ENCODE peak calls at places on chromosomes 12 and 14, in four cellular contexts. Y, M, K and G are unnamed samples.

GRCh38 chr12:109462868-109463692 is 14.0 kb downstream of the KCTD10 start:
- DNase-seq in K (peak; percentile 21), Y (peak; percentile 91), M (no peak), G (no peak)

GRCh38 chr12:92719674-92720073 is 16.9 kb downstream of the PLEKHG7 start:
- DNase-seq in K (no peak), M (no peak), Y (no peak), G (no peak)

GRCh38 chr14:72855913-72856312 is 38.0 kb downstream of the DPF3 start:
- DNase-seq in M (no peak), Y (no peak), K (no peak), G (no peak)

GRCh38 chr12:103677341-103677740 is 90.3 kb downstream of the STAB2 start:
- DNase-seq in M (peak; percentile 87), K (no peak), Y (no peak), G (no peak)

GRCh38 chr14:53615254-53615653 is 341.4 kb downstream of the BMP4 start:
- DNase-seq in M (no peak), K (no peak), Y (no peak), G (no peak)

GRCh38 chr14:36513451-36514277 is 6.4 kb downstream of the NKX2-1 start:
- DNase-seq in M (peak; percentile 66), K (no peak), Y (peak; percentile 89), G (no peak)

GRCh38 chr12:2959194-2959507 is at the start of gene TEAD4:
- DNase-seq in Y (peak; percentile 92), M (no peak), K (peak; percentile 67), G (peak; percentile 71)

GRCh38 chr14:65237956-65238355 is 135.6 kb upstream of the MAX start:
- DNase-seq in K (no peak), Y (no peak), M (no peak), G (no peak)

GRCh38 chr12:130566446-130567155 is 149.5 kb downstream of the RIMBP2 start:
- DNase-seq in K (no peak), Y (no peak), M (no peak), G (no peak)

GRCh38 chr12:28032811-28033537 is 60.4 kb upstream of the PTHLH start:
- DNase-seq in K (no peak), M (no peak), Y (no peak), G (no peak)

GRCh38 chr12:9184276-9184675 is 23.9 kb downstream of the PZP start:
- DNase-seq in K (no peak), Y (no peak), M (no peak), G (no peak)

GRCh38 chr12:113103756-113104450 is 31.7 kb downstream of the RASAL1 start:
- DNase-seq in K (no peak), Y (peak; percentile 72), M (no peak), G (peak; percentile 84)

GRCh38 chr12:123319273-123319672 is 45.4 kb downstream of the SBNO1 start:
- DNase-seq in M (no peak), Y (no peak), K (no peak), G (no peak)

GRCh38 chr12:119061208-119061796 is 80.0 kb downstream of the SRRM4 start:
- DNase-seq in M (no peak), K (peak; percentile 77), Y (peak; percentile 67), G (no peak)

GRCh38 chr12:27164330-27165045 is 79.6 kb upstream of the STK38L start:
- DNase-seq in K (no peak), Y (no peak), M (no peak), G (peak; percentile 98)

GRCh38 chr12:12445165-12445881 is 88.4 kb downstream of the BORCS5 start:
- DNase-seq in Y (no peak), M (no peak), K (no peak), G (no peak)

GRCh38 chr12:109880049-109880931 is at the start of gene GLTP:
- DNase-seq in K (peak; percentile 76), Y (peak; percentile 86), M (peak; percentile 67), G (peak; percentile 82)

GRCh38 chr12:68440068-68440581 is 108.0 kb upstream of the MDM1 start:
- DNase-seq in Y (no peak), K (no peak), M (no peak), G (no peak)

GRCh38 chr12:4766445-4766844 is 46.2 kb downstream of the GALNT8 start:
- DNase-seq in M (no peak), Y (no peak), K (no peak), G (no peak)

GRCh38 chr12:17369556-17369955 is 720.4 kb downstream of the RERGL start:
- DNase-seq in Y (no peak), M (no peak), K (no peak), G (no peak)

GRCh38 chr12:54040648-54041047 is 7.8 kb downstream of the HOXC5 start:
- DNase-seq in Y (no peak), M (no peak), K (no peak), G (no peak)

GRCh38 chr12:87930033-87930432 is 99.2 kb downstream of the C12orf50 start:
- DNase-seq in Y (no peak), K (no peak), M (no peak), G (no peak)

GRCh38 chr14:102200690-102201368 is 61.1 kb downstream of the WDR20 start:
- DNase-seq in K (no peak), M (no peak), Y (no peak), G (no peak)

GRCh38 chr14:26401170-26401968 is 196.5 kb downstream of the NOVA1 start:
- DNase-seq in M (peak; percentile 82), K (no peak), Y (no peak), G (peak; percentile 48)

GRCh38 chr12:103771466-103771865 is 69.6 kb downstream of the NT5DC3 start:
- DNase-seq in M (no peak), Y (peak; percentile 67), K (peak; percentile 18), G (peak; percentile 5)

GRCh38 chr12:93484315-93484981 is 17.1 kb downstream of the MRPL42 start:
- DNase-seq in Y (no peak), K (no peak), M (no peak), G (no peak)

GRCh38 chr12:50611021-50611420 is 106.2 kb downstream of the DIP2B start:
- DNase-seq in K (no peak), Y (no peak), M (no peak), G (no peak)

GRCh38 chr12:28872654-28873268 is 276.3 kb upstream of the FAR2 start:
- DNase-seq in K (peak; percentile 71), M (peak; percentile 28), Y (peak; percentile 4), G (peak; percentile 79)

GRCh38 chr14:101174980-101175606 is 271.6 kb upstream of the RTL1 start:
- DNase-seq in K (no peak), M (peak; percentile 54), Y (peak; percentile 93), G (no peak)

GRCh38 chr14:30443368-30444007 is 115.5 kb upstream of the G2E3 start:
- DNase-seq in Y (no peak), M (peak; percentile 24), K (no peak), G (peak; percentile 68)